ENCODE peak calls at places on chromosomes 4 and X, in five cellular contexts. U, T, K, M and R are unnamed samples.

GRCh38 chr4:8188085-8188484 is 11.0 kb upstream of the SH3TC1 start:
- DNase-seq in U (no peak), T (no peak), K (no peak), M (no peak), R (no peak)

GRCh38 chr4:184787766-184788503 is 37.8 kb downstream of the ACSL1 start:
- DNase-seq in U (no peak), T (no peak), K (no peak), M (no peak), R (no peak)

GRCh38 chr4:176593943-176594342 is 198.8 kb downstream of the VEGFC start:
- DNase-seq in U (no peak), T (no peak), K (no peak), M (no peak), R (no peak)

GRCh38 chrX:39757971-39758370 is 339.8 kb downstream of the BCOR start:
- DNase-seq in U (peak; percentile 21), T (no peak), K (no peak), M (no peak), R (no peak)

GRCh38 chr4:31290836-31291235 is 570.7 kb downstream of the PCDH7 start:
- DNase-seq in U (no peak), T (peak; percentile 0), K (no peak), M (no peak), R (no peak)

GRCh38 chr4:87230806-87231205 is 10.4 kb upstream of the KLHL8 start:
- DNase-seq in U (no peak), T (no peak), K (no peak), M (no peak), R (no peak)

GRCh38 chr4:179095585-179096228 is 1653.5 kb upstream of the AGA start:
- DNase-seq in U (peak; percentile 82), T (no peak), K (no peak), M (peak; percentile 70), R (peak; percentile 42)

GRCh38 chr4:8157944-8158709 is 486 bp downstream of the ABLIM2 start:
- DNase-seq in U (no peak), T (no peak), K (no peak), M (peak; percentile 23), R (no peak)

GRCh38 chr4:140150886-140151699 is 2.9 kb downstream of the MAML3 start:
- DNase-seq in U (peak; percentile 93), T (no peak), K (peak; percentile 61), M (peak; percentile 91), R (peak; percentile 90)

GRCh38 chr4:7201351-7202305 is 9.3 kb downstream of the SORCS2 start:
- DNase-seq in U (no peak), T (no peak), K (no peak), M (no peak), R (no peak)

GRCh38 chr4:48073567-48074103 is 57.1 kb downstream of the NIPAL1 start:
- DNase-seq in U (no peak), T (no peak), K (no peak), M (no peak), R (no peak)

GRCh38 chrX:152821145-152821765 is 9.3 kb downstream of the CETN2 start:
- DNase-seq in U (peak; percentile 72), T (no peak), K (peak; percentile 53), M (no peak), R (peak; percentile 21)

GRCh38 chr4:519885-520595 is 21.0 kb downstream of the PIGG start:
- DNase-seq in U (no peak), T (no peak), K (no peak), M (no peak), R (no peak)

GRCh38 chr4:76703123-76703490 is 194.8 kb downstream of the SOWAHB start:
- DNase-seq in U (no peak), T (no peak), K (no peak), M (no peak), R (no peak)
- H2AFZ ChIP-seq in U (no peak overlapping the region), T (no peak overlapping the region), K (no peak overlapping the region), M (no peak overlapping the region), R (no peak overlapping the region)

GRCh38 chr4:112425823-112426222 is 90.2 kb downstream of the NEUROG2 start:
- DNase-seq in U (no peak), T (no peak), K (no peak), M (no peak), R (no peak)
- H2AFZ ChIP-seq in U (peak overlapping the region; percentile 81), T (no peak overlapping the region), K (no peak overlapping the region), M (no peak overlapping the region), R (no peak overlapping the region)

GRCh38 chr4:24321637-24322036 is 262.7 kb downstream of the DHX15 start:
- DNase-seq in U (peak; percentile 96), T (no peak), K (no peak), M (peak; percentile 78), R (no peak)
- H2AFZ ChIP-seq in U (no peak overlapping the region), T (no peak overlapping the region), K (no peak overlapping the region), M (peak overlapping the region; percentile 43), R (no peak overlapping the region)

GRCh38 chr4:17286737-17287460 is 225.0 kb downstream of the QDPR start:
- DNase-seq in U (no peak), T (no peak), K (no peak), M (no peak), R (no peak)

GRCh38 chr4:17283832-17284231 is 228.1 kb downstream of the QDPR start:
- DNase-seq in U (no peak), T (no peak), K (no peak), M (no peak), R (no peak)

GRCh38 chr4:17283251-17283650 is 228.6 kb downstream of the QDPR start:
- DNase-seq in U (no peak), T (no peak), K (no peak), M (no peak), R (no peak)

GRCh38 chr4:17285747-17286146 is 226.1 kb downstream of the QDPR start:
- DNase-seq in U (no peak), T (no peak), K (no peak), M (no peak), R (no peak)

DNA sequence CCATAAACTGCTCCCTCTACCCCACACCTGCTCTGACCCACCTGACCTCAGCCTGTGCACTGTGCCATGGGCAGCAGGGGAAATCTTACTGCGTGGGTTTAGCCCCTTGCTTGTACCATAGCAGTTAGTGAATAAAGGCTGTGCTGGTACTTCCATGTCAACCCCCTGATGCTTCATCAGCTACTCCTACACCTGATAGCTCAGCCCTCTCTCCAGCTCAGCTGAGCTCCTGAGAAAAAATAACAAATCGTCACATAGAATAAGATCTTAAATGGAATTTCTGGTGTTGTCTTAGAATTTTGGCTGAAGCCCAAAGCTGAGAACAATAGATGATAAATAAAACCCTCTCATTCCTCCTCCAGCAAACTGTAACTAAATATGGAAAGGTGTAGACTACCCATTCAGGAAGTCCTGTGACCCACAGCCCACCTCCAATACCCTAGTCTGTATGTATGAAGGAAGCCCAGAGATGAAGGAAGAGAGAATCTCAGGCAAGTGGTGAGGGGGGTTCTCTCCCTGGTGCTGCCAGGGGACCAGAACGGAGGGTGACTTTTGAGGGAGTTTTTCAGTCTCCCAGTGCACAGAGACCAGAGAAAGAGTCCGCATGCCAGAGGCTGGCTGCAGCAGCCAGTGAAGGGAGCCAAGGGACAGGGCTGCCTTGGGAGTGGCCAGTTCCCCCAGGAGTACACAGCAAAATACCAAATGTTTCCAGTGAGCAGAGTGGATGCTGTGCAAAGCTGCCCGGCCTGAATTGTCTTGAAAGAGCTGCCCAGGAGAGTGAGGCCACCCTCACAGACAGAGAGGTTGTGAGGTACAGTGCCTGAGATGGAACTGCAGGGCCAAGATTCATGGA is 227.3 kb downstream of the QDPR start:
- DNase-seq in U (no peak), T (no peak), K (no peak), M (no peak), R (no peak)
- H2AFZ ChIP-seq in U (no peak overlapping the region), T (no peak overlapping the region), K (no peak overlapping the region), M (no peak overlapping the region), R (no peak overlapping the region)

GRCh38 chrX:12563121-12563520 is 228.1 kb upstream of the PRPS2 start:
- DNase-seq in U (no peak), T (no peak), K (no peak), M (no peak), R (no peak)

GRCh38 chrX:12564221-12564620 is 227.0 kb upstream of the PRPS2 start:
- DNase-seq in U (no peak), T (no peak), K (no peak), M (no peak), R (no peak)

GRCh38 chrX:12570859-12571501 is 220.2 kb upstream of the PRPS2 start:
- DNase-seq in U (no peak), T (no peak), K (no peak), M (no peak), R (peak; percentile 18)

GRCh38 chrX:12567857-12568256 is 223.4 kb upstream of the PRPS2 start:
- DNase-seq in U (peak; percentile 2), T (no peak), K (no peak), M (no peak), R (no peak)
- H2AFZ ChIP-seq in U (no peak overlapping the region), T (no peak overlapping the region), K (no peak overlapping the region), M (no peak overlapping the region), R (no peak overlapping the region)